ENCODE peak calls at places on chromosome 5, in five cellular contexts. One of them, this sample, is unnamed.

GRCh38 chr5:164191240-164191639 is 685.8 kb downstream of the MAT2B start:
- DNase-seq in GM23338: no peak
- DNase-seq in PC-9: no peak
- DNase-seq in fibroblast of lung: peak; percentile 80
- DNase-seq in CD8-positive, alpha-beta memory T cell: no peak
- DNase-seq in this sample: no peak

GRCh38 chr5:123344819-123345426 is 78.3 kb downstream of the CEP120 start:
- DNase-seq in GM23338: peak; percentile 76
- DNase-seq in PC-9: no peak
- DNase-seq in fibroblast of lung: peak; percentile 77
- DNase-seq in CD8-positive, alpha-beta memory T cell: no peak
- DNase-seq in this sample: no peak

GRCh38 chr5:68460147-68460760 is 244.7 kb downstream of the PIK3R1 start:
- DNase-seq in GM23338: peak; percentile 77
- DNase-seq in PC-9: peak; percentile 57
- DNase-seq in fibroblast of lung: peak; percentile 83
- DNase-seq in CD8-positive, alpha-beta memory T cell: peak; percentile 47
- DNase-seq in this sample: no peak

GRCh38 chr5:150080696-150081435 is 5.5 kb downstream of the CSF1R start:
- DNase-seq in GM23338: no peak
- DNase-seq in PC-9: no peak
- DNase-seq in fibroblast of lung: no peak
- DNase-seq in CD8-positive, alpha-beta memory T cell: no peak
- DNase-seq in this sample: no peak

GRCh38 chr5:97019435-97020117 is 83.7 kb downstream of the LNPEP start:
- DNase-seq in GM23338: peak; percentile 62
- DNase-seq in PC-9: no peak
- DNase-seq in fibroblast of lung: no peak
- DNase-seq in CD8-positive, alpha-beta memory T cell: no peak
- DNase-seq in this sample: no peak

GRCh38 chr5:72658767-72659540 is 151.7 kb upstream of the ZNF366 start:
- DNase-seq in GM23338: no peak
- DNase-seq in PC-9: no peak
- DNase-seq in fibroblast of lung: no peak
- DNase-seq in CD8-positive, alpha-beta memory T cell: no peak
- DNase-seq in this sample: no peak

GRCh38 chr5:44332360-44332971 is 56.8 kb downstream of the FGF10 start:
- DNase-seq in GM23338: peak; percentile 94
- DNase-seq in PC-9: peak; percentile 44
- DNase-seq in fibroblast of lung: peak; percentile 85
- DNase-seq in CD8-positive, alpha-beta memory T cell: no peak
- DNase-seq in this sample: no peak

GRCh38 chr5:1467341-1468246 is 22.4 kb upstream of the SLC6A3 start:
- DNase-seq in GM23338: no peak
- DNase-seq in PC-9: no peak
- DNase-seq in fibroblast of lung: no peak
- DNase-seq in CD8-positive, alpha-beta memory T cell: no peak
- DNase-seq in this sample: no peak

GRCh38 chr5:134177197-134178171 is 734 bp upstream of the SKP1 start:
- DNase-seq in GM23338: peak; percentile 86
- DNase-seq in PC-9: peak; percentile 60
- DNase-seq in fibroblast of lung: peak; percentile 84
- DNase-seq in CD8-positive, alpha-beta memory T cell: no peak
- DNase-seq in this sample: peak; percentile 24

GRCh38 chr5:50666261-50667078 is at the start of gene PARP8:
- DNase-seq in GM23338: peak; percentile 81
- DNase-seq in PC-9: no peak
- DNase-seq in fibroblast of lung: peak; percentile 71
- DNase-seq in CD8-positive, alpha-beta memory T cell: peak; percentile 52
- DNase-seq in this sample: peak; percentile 40

GRCh38 chr5:131186561-131187256 is 16.0 kb downstream of the LYRM7 start:
- DNase-seq in GM23338: no peak
- DNase-seq in PC-9: peak; percentile 53
- DNase-seq in fibroblast of lung: peak; percentile 76
- DNase-seq in CD8-positive, alpha-beta memory T cell: no peak
- DNase-seq in this sample: no peak

GRCh38 chr5:149745944-149746326 is 15.8 kb downstream of the PPARGC1B start:
- DNase-seq in GM23338: no peak
- DNase-seq in PC-9: no peak
- DNase-seq in fibroblast of lung: no peak
- DNase-seq in CD8-positive, alpha-beta memory T cell: no peak
- DNase-seq in this sample: no peak

GRCh38 chr5:14322437-14323187 is 179.5 kb downstream of the TRIO start:
- DNase-seq in GM23338: no peak
- DNase-seq in PC-9: no peak
- DNase-seq in fibroblast of lung: no peak
- DNase-seq in CD8-positive, alpha-beta memory T cell: no peak
- DNase-seq in this sample: no peak

GRCh38 chr5:7763621-7764072 is 87.3 kb downstream of the CFAP90 start:
- DNase-seq in GM23338: no peak
- DNase-seq in PC-9: no peak
- DNase-seq in fibroblast of lung: no peak
- DNase-seq in CD8-positive, alpha-beta memory T cell: no peak
- DNase-seq in this sample: peak; percentile 55

GRCh38 chr5:149271195-149271716 is 403 bp upstream of the AFAP1L1 start:
- DNase-seq in GM23338: peak; percentile 68
- DNase-seq in PC-9: peak; percentile 52
- DNase-seq in fibroblast of lung: no peak
- DNase-seq in CD8-positive, alpha-beta memory T cell: no peak
- DNase-seq in this sample: no peak

GRCh38 chr5:38595149-38595725 is 38.8 kb upstream of the LIFR start:
- DNase-seq in GM23338: no peak
- DNase-seq in PC-9: peak; percentile 81
- DNase-seq in fibroblast of lung: peak; percentile 22
- DNase-seq in CD8-positive, alpha-beta memory T cell: no peak
- DNase-seq in this sample: no peak

GRCh38 chr5:132877938-132878337 is 4.5 kb downstream of the LEAP2 start:
- DNase-seq in GM23338: no peak
- DNase-seq in PC-9: no peak
- DNase-seq in fibroblast of lung: peak; percentile 39
- DNase-seq in CD8-positive, alpha-beta memory T cell: no peak
- DNase-seq in this sample: no peak

GRCh38 chr5:156981481-156981880 is 18.5 kb upstream of the TIMD4 start:
- DNase-seq in GM23338: no peak
- DNase-seq in PC-9: no peak
- DNase-seq in fibroblast of lung: no peak
- DNase-seq in CD8-positive, alpha-beta memory T cell: no peak
- DNase-seq in this sample: no peak

GRCh38 chr5:33997331-33997983 is 10.4 kb downstream of the AMACR start:
- DNase-seq in GM23338: peak; percentile 75
- DNase-seq in PC-9: peak; percentile 61
- DNase-seq in fibroblast of lung: peak; percentile 91
- DNase-seq in CD8-positive, alpha-beta memory T cell: peak; percentile 7
- DNase-seq in this sample: no peak

GRCh38 chr5:6453937-6454560 is 5.4 kb downstream of the UBE2QL1 start:
- DNase-seq in GM23338: no peak
- DNase-seq in PC-9: no peak
- DNase-seq in fibroblast of lung: no peak
- DNase-seq in CD8-positive, alpha-beta memory T cell: no peak
- DNase-seq in this sample: no peak

GRCh38 chr5:138503487-138504270 is 38.4 kb downstream of the EGR1 start:
- DNase-seq in GM23338: peak; percentile 87
- DNase-seq in PC-9: peak; percentile 38
- DNase-seq in fibroblast of lung: peak; percentile 78
- DNase-seq in CD8-positive, alpha-beta memory T cell: peak; percentile 50
- DNase-seq in this sample: peak; percentile 22

GRCh38 chr5:138504799-138505198 is 38.2 kb downstream of the ETF1 start:
- DNase-seq in GM23338: no peak
- DNase-seq in PC-9: no peak
- DNase-seq in fibroblast of lung: no peak
- DNase-seq in CD8-positive, alpha-beta memory T cell: no peak
- DNase-seq in this sample: no peak

GRCh38 chr5:138506370-138507113 is 36.5 kb downstream of the ETF1 start:
- DNase-seq in GM23338: no peak
- DNase-seq in PC-9: no peak
- DNase-seq in fibroblast of lung: no peak
- DNase-seq in CD8-positive, alpha-beta memory T cell: no peak
- DNase-seq in this sample: no peak

DNA sequence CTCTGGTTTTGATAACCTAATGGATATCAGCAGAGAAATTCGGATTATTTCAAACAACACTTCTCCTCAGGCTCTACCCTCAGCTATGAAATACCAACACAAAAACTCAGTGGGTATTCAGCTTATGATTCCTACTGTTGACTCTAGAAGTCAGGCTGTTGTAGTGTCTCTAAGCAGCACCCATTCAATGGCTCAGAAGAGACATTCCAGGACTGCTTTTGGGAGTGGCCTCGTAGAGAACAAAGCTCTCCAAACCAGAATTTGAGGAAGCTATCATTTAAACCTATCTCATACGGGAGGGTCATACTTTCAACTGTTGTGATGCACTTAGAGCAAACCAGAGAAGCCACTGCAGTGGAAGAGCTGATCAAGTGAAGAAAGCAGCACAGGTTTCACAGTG is 34.1 kb downstream of the ETF1 start:
- DNase-seq in GM23338: no peak
- DNase-seq in PC-9: no peak
- DNase-seq in fibroblast of lung: no peak
- DNase-seq in CD8-positive, alpha-beta memory T cell: no peak
- DNase-seq in this sample: no peak
- H3K27ac ChIP-seq in GM23338: no peak overlapping the region
- H3K27ac ChIP-seq in PC-9: no peak overlapping the region
- H3K27ac ChIP-seq in fibroblast of lung: no peak overlapping the region
- H3K27ac ChIP-seq in CD8-positive, alpha-beta memory T cell: no peak overlapping the region
- H3K27ac ChIP-seq in this sample: no peak overlapping the region

DNA sequence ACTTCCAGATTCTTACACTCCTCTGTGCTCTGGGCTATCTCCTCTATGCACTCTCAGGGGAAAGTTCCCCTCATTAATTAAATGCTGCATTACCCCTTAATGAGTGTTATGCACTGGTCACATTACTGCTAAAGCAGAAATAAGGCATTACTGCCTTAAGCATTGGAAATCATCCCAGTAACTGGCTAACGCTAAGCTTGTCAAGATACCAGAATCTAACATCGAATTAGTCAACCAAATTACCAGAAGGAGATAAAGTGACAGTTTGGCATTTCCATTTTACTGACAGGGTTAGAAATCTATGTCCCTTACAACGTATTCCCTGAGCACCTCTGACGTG is 69.5 kb upstream of the FAM169A start:
- DNase-seq in GM23338: no peak
- DNase-seq in PC-9: no peak
- DNase-seq in fibroblast of lung: no peak
- DNase-seq in CD8-positive, alpha-beta memory T cell: no peak
- DNase-seq in this sample: no peak
- H3K27ac ChIP-seq in GM23338: no peak overlapping the region
- H3K27ac ChIP-seq in PC-9: no peak overlapping the region
- H3K27ac ChIP-seq in fibroblast of lung: no peak overlapping the region
- H3K27ac ChIP-seq in CD8-positive, alpha-beta memory T cell: no peak overlapping the region
- H3K27ac ChIP-seq in this sample: no peak overlapping the region

GRCh38 chr5:177300971-177301370 is 2.5 kb downstream of the RAB24 start:
- DNase-seq in GM23338: no peak
- DNase-seq in PC-9: peak; percentile 48
- DNase-seq in fibroblast of lung: no peak
- DNase-seq in CD8-positive, alpha-beta memory T cell: no peak
- DNase-seq in this sample: no peak

GRCh38 chr5:177300236-177300880 is 3.2 kb downstream of the RAB24 start:
- DNase-seq in GM23338: peak; percentile 83
- DNase-seq in PC-9: no peak
- DNase-seq in fibroblast of lung: peak; percentile 74
- DNase-seq in CD8-positive, alpha-beta memory T cell: peak; percentile 74
- DNase-seq in this sample: peak; percentile 31

GRCh38 chr5:177302354-177303110 is 987 bp downstream of the RAB24 start:
- DNase-seq in GM23338: peak; percentile 56
- DNase-seq in PC-9: no peak
- DNase-seq in fibroblast of lung: peak; percentile 5
- DNase-seq in CD8-positive, alpha-beta memory T cell: no peak
- DNase-seq in this sample: no peak

GRCh38 chr5:177303121-177303924 is at the start of the genes PRELID1 and RAB24:
- DNase-seq in GM23338: peak; percentile 96
- DNase-seq in PC-9: peak; percentile 61
- DNase-seq in fibroblast of lung: peak; percentile 79
- DNase-seq in CD8-positive, alpha-beta memory T cell: peak; percentile 85
- DNase-seq in this sample: peak; percentile 82

DNA sequence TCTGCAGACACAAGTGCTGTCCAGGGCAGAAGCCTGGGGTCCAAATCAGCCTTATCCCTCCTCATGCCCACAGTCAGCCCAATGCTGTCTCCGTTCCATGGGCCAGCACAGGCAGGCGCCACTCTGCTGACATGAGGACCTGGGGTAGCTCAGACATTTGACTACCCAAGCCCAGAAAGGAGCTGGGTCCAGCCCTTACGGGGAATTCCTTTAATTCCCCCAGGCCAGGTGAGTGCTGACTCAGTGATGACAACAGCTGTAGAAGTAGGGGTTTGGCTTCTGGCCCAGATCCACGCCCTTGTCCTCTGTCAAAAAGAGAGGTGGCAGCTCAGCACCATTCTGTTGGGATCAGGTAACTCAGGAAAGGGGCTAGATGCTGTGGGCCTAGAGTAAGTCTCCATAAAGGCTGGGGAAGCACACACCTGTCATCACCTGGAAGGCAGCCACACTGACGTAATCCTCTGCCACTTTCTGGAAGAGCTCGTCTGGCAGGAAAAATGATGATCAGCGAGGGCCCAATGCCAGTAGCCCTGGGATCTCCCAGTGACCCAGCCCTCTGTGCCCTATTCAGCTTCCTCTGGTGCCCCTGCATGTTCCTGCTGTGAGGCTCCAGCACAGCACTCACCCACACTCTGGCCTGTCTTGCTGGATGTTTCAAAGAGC is 1.9 kb downstream of the RAB24 start:
- DNase-seq in GM23338: no peak
- DNase-seq in PC-9: peak; percentile 88
- DNase-seq in fibroblast of lung: no peak
- DNase-seq in CD8-positive, alpha-beta memory T cell: no peak
- DNase-seq in this sample: no peak
- H3K27ac ChIP-seq in GM23338: peak overlapping the region; percentile 72
- H3K27ac ChIP-seq in PC-9: peak overlapping the region; percentile 55
- H3K27ac ChIP-seq in fibroblast of lung: no peak overlapping the region
- H3K27ac ChIP-seq in CD8-positive, alpha-beta memory T cell: no peak overlapping the region
- H3K27ac ChIP-seq in this sample: no peak overlapping the region

GRCh38 chr5:83551826-83552225 is 80.3 kb downstream of the VCAN start:
- DNase-seq in GM23338: no peak
- DNase-seq in PC-9: no peak
- DNase-seq in fibroblast of lung: peak; percentile 91
- DNase-seq in CD8-positive, alpha-beta memory T cell: no peak
- DNase-seq in this sample: no peak

GRCh38 chr5:83554133-83554532 is 82.6 kb downstream of the VCAN start:
- DNase-seq in GM23338: no peak
- DNase-seq in PC-9: no peak
- DNase-seq in fibroblast of lung: no peak
- DNase-seq in CD8-positive, alpha-beta memory T cell: no peak
- DNase-seq in this sample: no peak

GRCh38 chr5:83553000-83553486 is 81.5 kb downstream of the VCAN start:
- DNase-seq in GM23338: no peak
- DNase-seq in PC-9: no peak
- DNase-seq in fibroblast of lung: peak; percentile 57
- DNase-seq in CD8-positive, alpha-beta memory T cell: no peak
- DNase-seq in this sample: no peak

GRCh38 chr5:83554686-83555085 is 83.1 kb downstream of the VCAN start:
- DNase-seq in GM23338: no peak
- DNase-seq in PC-9: no peak
- DNase-seq in fibroblast of lung: no peak
- DNase-seq in CD8-positive, alpha-beta memory T cell: no peak
- DNase-seq in this sample: no peak

DNA sequence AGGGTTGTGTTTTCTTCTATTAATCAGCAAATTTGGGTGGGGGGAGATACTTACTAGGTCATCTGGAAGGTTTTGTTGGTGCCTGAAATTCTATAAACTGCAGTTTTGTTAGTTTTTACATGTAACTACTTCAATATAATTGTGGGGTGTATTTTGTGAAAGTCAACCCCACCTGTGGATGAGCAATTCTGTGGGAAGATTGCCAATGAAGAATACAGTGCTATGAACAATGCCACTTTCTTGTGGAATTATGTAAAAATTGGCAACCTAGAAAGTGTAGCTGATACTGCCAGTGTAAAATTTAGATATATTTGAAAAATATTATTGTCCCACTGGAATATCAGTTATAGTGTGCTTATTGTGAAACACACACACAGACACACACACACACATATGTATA is 80.7 kb downstream of the VCAN start:
- DNase-seq in GM23338: no peak
- DNase-seq in PC-9: no peak
- DNase-seq in fibroblast of lung: no peak
- DNase-seq in CD8-positive, alpha-beta memory T cell: no peak
- DNase-seq in this sample: no peak
- H3K27ac ChIP-seq in GM23338: peak overlapping the region; percentile 53
- H3K27ac ChIP-seq in PC-9: no peak overlapping the region
- H3K27ac ChIP-seq in fibroblast of lung: no peak overlapping the region
- H3K27ac ChIP-seq in CD8-positive, alpha-beta memory T cell: no peak overlapping the region
- H3K27ac ChIP-seq in this sample: no peak overlapping the region

This sample was measured in substantia nigra.